ENCODE peak calls at places on chromosomes 6 and 20, in ten cellular contexts. D is naive thymus-derived CD8-positive, alpha-beta T cell; B is astrocyte of the spinal cord; Z is SHP77; X is iPS-NIHi11; T is pulmonary artery endothelial cell; H is HL-60; Y is anterior cingulate cortex; W is stimulated activated CD4-positive, alpha-beta T cell treated with anti-CD3 and anti-CD28 coated beads, Interleukin-15, amount 100 ng/mL, for 1 hour; U is activated naive CD4-positive, alpha-beta T cell. J is an unnamed sample.

GRCh38 chr6:155085582-155086253 is 90.6 kb downstream of the TIAM2 start:
- DNase-seq in D (no peak), H (no peak), W (no peak), Z (peak; percentile 2), U (no peak), Y (no peak), B (peak; percentile 37), X (no peak), T (no peak), J (no peak)

GRCh38 chr6:6758915-6759654 is 170.6 kb downstream of the LY86 start:
- DNase-seq in H (peak; percentile 89), X (peak; percentile 77), Z (peak; percentile 74), W (no peak), T (peak; percentile 36), Y (no peak), B (peak; percentile 68), D (peak; percentile 11), U (no peak), J (peak; percentile 47)

GRCh38 chr20:3420211-3420707 is 12.8 kb upstream of the DNAAF9 start:
- DNase-seq in U (no peak), X (no peak), D (no peak), Y (no peak), T (no peak), Z (peak; percentile 19), H (peak; percentile 93), W (no peak), B (peak; percentile 10), J (no peak)

GRCh38 chr6:145454006-145454405 is 281.3 kb downstream of the EPM2A start:
- DNase-seq in H (no peak), B (no peak), T (no peak), Y (no peak), X (no peak), U (no peak), W (no peak), Z (no peak), D (no peak), J (no peak)

GRCh38 chr6:100194535-100194934 is 200.5 kb upstream of the MCHR2 start:
- DNase-seq in H (no peak), T (no peak), X (no peak), Y (no peak), U (no peak), D (no peak), W (no peak), Z (no peak), B (no peak), J (no peak)

GRCh38 chr20:34562643-34563042 is 4.1 kb downstream of the MAP1LC3A start:
- DNase-seq in Y (no peak), X (peak; percentile 72), W (no peak), H (peak; percentile 4), Z (peak; percentile 60), B (no peak), U (no peak), D (no peak), T (no peak), J (peak; percentile 78)

GRCh38 chr20:49981218-49982071 is 1.3 kb upstream of the SNAI1 start:
- DNase-seq in D (no peak), X (no peak), Z (no peak), T (no peak), W (no peak), Y (no peak), U (no peak), H (no peak), B (no peak), J (no peak)

GRCh38 chr6:29941916-29942274 is 437 bp upstream of the HLA-A start:
- DNase-seq in Z (no peak), H (no peak), T (no peak), X (no peak), U (no peak), D (no peak), W (no peak), Y (no peak), B (peak; percentile 23), J (peak; percentile 32)

GRCh38 chr20:39032997-39033396 is 70.9 kb downstream of the DHX35 start:
- DNase-seq in D (no peak), H (no peak), T (no peak), B (no peak), U (no peak), Z (no peak), X (no peak), Y (no peak), W (no peak), J (no peak)

GRCh38 chr20:22746957-22747356 is 162.6 kb upstream of the FOXA2 start:
- DNase-seq in B (no peak), Y (no peak), D (no peak), X (no peak), Z (no peak), W (no peak), U (no peak), H (no peak), T (no peak), J (no peak)

J was measured in SK-N-SH.